ENCODE peak calls at places on chromosomes 5 and 9, in five cellular contexts. M is ascending aorta, L is neural progenitor cell, T is Karpas-422, D is transverse colon. X is an unnamed sample.

GRCh38 chr5:160894-161540 is 30.3 kb upstream of the LRRC14B start:
- DNase-seq in T (no peak), L (no peak), D (no peak), M (peak; percentile 38), X (no peak)

GRCh38 chr9:124685217-124685616 is 85.9 kb downstream of the NR6A1 start:
- DNase-seq in L (no peak), D (no peak), M (no peak), T (no peak), X (no peak)

GRCh38 chr5:39149966-39150365 is 69.4 kb downstream of the FYB1 start:
- DNase-seq in M (no peak), L (no peak), T (peak; percentile 41), D (no peak), X (no peak)

GRCh38 chr5:74605759-74606158 is 34.8 kb downstream of the ENC1 start:
- DNase-seq in L (no peak), M (no peak), T (no peak), D (no peak), X (no peak)

GRCh38 chr5:10288600-10289213 is 19.0 kb downstream of the CMBL start:
- DNase-seq in T (peak; percentile 84), D (peak; percentile 95), M (no peak), L (no peak), X (no peak)

GRCh38 chr5:124546643-124547042 is 199.8 kb downstream of the ZNF608 start:
- DNase-seq in M (no peak), T (no peak), D (no peak), L (peak; percentile 55), X (no peak)

GRCh38 chr9:12813960-12814876 is 39.4 kb downstream of the LURAP1L start:
- DNase-seq in T (no peak), M (peak; percentile 88), D (peak; percentile 69), L (no peak), X (no peak)

GRCh38 chr5:167050568-167051214 is 1240.8 kb upstream of the WWC1 start:
- DNase-seq in D (no peak), L (no peak), M (no peak), T (no peak), X (no peak)

GRCh38 chr9:98775831-98776441 is 20.4 kb downstream of the ANKS6 start:
- DNase-seq in M (peak; percentile 63), L (peak; percentile 89), D (no peak), T (peak; percentile 93), X (peak; percentile 85)

GRCh38 chr9:2722715-2723114 is 5.4 kb downstream of the KCNV2 start:
- DNase-seq in T (peak; percentile 55), D (no peak), L (no peak), M (no peak), X (no peak)

GRCh38 chr5:177471610-177472356 is 1.7 kb downstream of the DBN1 start:
- DNase-seq in M (no peak), L (no peak), T (no peak), D (no peak), X (no peak)

GRCh38 chr5:177472460-177473441 is 683 bp downstream of the DBN1 start:
- DNase-seq in T (peak; percentile 83), D (peak; percentile 62), L (peak; percentile 84), M (no peak), X (peak; percentile 57)

GRCh38 chr5:177469750-177470525 is 3.5 kb downstream of the DBN1 start:
- DNase-seq in D (no peak), T (no peak), L (no peak), M (no peak), X (no peak)

GRCh38 chr5:177469061-177469628 is 4.3 kb downstream of the DBN1 start:
- DNase-seq in M (no peak), D (no peak), T (no peak), L (peak; percentile 65), X (no peak)

DNA sequence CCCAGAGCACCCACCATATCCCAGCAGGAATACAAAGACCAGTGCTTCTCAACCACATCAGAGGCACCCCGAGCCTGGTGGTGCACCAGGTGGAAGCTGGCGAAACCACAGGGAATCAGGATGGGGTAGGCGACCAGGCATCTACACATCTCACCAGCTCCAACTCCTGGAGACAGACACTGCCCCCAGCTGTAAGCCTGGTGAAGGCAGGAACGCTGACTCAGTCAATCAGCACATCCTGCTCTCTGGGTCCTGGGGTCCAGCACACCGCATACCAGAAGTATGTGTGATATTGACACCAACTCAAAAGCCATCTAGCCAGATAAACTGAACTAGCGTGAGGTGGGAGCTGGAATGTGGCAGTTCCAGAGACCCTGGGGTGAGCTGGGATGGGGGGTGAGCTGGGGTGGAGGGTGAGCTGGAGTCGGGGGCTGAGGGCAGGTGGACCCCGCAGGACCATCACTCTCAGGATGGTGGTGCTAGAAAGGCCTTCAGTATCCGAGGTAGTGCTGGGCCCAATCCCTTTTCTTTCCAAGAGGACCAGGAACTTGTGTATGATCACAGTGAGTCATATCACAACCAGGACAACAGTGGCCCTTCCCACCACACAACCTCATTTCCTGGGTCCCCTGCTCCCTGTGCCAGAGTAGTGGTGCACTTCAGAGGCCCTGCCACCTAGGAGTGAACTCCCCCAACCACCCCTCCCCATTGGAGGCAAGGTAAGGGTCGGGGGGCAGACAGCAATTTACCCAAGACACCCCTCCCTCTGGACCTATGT is 2.5 kb downstream of the DBN1 start:
- DNase-seq in M (no peak), L (no peak), D (no peak), T (no peak), X (no peak)
- H3K36me3 ChIP-seq in M (peaks cover 24% of the 10 kb centered on the region), L (peaks cover 6% of the 10 kb centered on the region), D (no peaks in the 10 kb centered on the region), T (peaks cover 10% of the 10 kb centered on the region), X (peaks cover 52% of the 10 kb centered on the region)

DNA sequence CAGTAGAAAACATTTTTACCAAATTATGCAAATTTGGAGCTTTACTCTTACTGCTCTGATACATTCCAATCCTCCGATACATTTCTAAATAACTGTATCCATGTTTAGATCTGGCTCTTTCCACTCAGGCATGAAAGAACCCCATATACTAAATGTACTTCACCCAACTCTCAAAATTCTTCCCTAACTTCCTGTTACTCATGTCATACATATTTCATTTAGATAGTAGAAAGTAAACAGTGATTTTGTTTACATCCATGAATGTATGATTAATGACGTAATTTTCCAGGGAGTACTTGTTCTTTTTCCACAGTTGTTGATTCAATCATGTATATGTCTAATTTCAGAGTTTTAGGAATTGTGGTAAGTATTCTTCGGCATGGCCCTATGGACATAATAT is 1426.5 kb upstream of the C9orf72 start:
- DNase-seq in D (no peak), M (no peak), T (no peak), L (no peak), X (no peak)
- H3K36me3 ChIP-seq in D (no peaks in the 10 kb centered on the region), M (no peaks in the 10 kb centered on the region), T (no peaks in the 10 kb centered on the region), L (no peaks in the 10 kb centered on the region), X (no peaks in the 10 kb centered on the region)

GRCh38 chr5:109588281-109589035 is 101.3 kb upstream of the MAN2A1 start:
- DNase-seq in M (no peak), L (no peak), T (no peak), D (no peak), X (no peak)
- H3K36me3 ChIP-seq in M (no peaks in the 10 kb centered on the region), L (no peaks in the 10 kb centered on the region), T (no peaks in the 10 kb centered on the region), D (no peaks in the 10 kb centered on the region), X (no peaks in the 10 kb centered on the region)

GRCh38 chr5:177256296-177256695 is 47.2 kb downstream of the RAB24 start:
- DNase-seq in T (no peak), D (no peak), M (no peak), L (no peak), X (no peak)

GRCh38 chr5:177249761-177250537 is 53.6 kb downstream of the RAB24 start:
- DNase-seq in D (no peak), L (no peak), T (no peak), M (no peak), X (no peak)

DNA sequence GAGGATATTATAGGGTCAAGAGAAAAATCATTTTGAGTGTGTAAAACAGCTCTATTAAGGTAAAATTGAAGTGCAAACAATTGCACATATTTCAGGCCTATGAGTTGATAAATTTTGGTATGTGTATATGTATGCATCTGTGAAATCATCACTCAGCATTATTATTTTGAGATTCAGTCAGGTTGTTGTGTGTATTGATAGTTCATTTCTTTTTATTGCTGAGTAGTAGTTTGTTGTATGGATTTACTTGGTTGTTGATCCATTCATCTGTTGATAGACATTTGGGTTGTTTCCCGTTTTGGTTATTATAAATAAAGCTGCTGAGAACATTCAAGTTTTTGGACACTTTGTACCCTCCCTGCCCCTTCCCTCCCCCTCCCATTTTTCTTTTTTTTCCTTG is 50.3 kb downstream of the RAB24 start:
- DNase-seq in T (no peak), L (no peak), D (no peak), M (no peak), X (no peak)
- H3K36me3 ChIP-seq in T (peaks cover 36% of the 10 kb centered on the region), L (peaks cover 6% of the 10 kb centered on the region), D (no peaks in the 10 kb centered on the region), M (peaks cover 39% of the 10 kb centered on the region), X (peaks cover 12% of the 10 kb centered on the region)

GRCh38 chr5:130514984-130515690 is 610.9 kb downstream of the CHSY3 start:
- DNase-seq in T (no peak), M (no peak), D (no peak), L (no peak), X (no peak)

DNA sequence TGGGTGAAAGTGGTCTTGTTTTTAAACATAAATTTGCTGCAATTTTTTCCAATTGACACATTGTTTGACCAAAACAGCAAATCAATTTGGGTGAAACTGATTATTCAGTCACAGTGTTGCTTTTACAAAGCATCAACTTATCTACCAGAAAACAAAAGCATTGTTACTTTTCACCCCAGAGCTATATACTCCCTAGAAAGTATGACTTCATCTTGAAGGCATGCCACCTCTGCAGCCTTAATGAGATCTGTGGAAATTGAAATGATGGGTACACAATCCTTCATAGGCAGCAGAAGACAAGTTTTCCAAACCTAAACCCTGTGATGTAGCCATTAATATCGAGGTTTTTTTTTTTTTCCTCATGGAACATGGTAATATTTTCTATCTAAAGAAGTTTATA is 615.9 kb downstream of the CHSY3 start:
- DNase-seq in D (no peak), L (peak; percentile 3), T (no peak), M (no peak), X (no peak)
- H3K36me3 ChIP-seq in D (no peaks in the 10 kb centered on the region), L (no peaks in the 10 kb centered on the region), T (no peaks in the 10 kb centered on the region), M (no peaks in the 10 kb centered on the region), X (no peaks in the 10 kb centered on the region)

X was measured in WERI-Rb-1.